ENCODE peak calls at places on chromosomes 2 and 18, in nine cellular contexts. One of them, this sample, is unnamed.

GRCh38 chr2:165440367-165440766 is 29.1 kb upstream of the CSRNP3 start:
- DNase-seq in hypothalamus: no peak
- DNase-seq in CD4-positive, alpha-beta T cell: no peak
- DNase-seq in HuH-7.5: no peak
- DNase-seq in mucosa of gallbladder: no peak
- DNase-seq in CD4-positive, alpha-beta memory T cell: no peak
- DNase-seq in activated CD8-positive, alpha-beta memory T cell treated with anti-CD3 and anti-CD28 coated beads for 24 hours: no peak
- DNase-seq in NCI-H748 treated with DMSO at 0.1 percent for 48 hours: no peak
- DNase-seq in neural crest cell: no peak
- DNase-seq in this sample: no peak

GRCh38 chr18:55588876-55589595 is 1.0 kb upstream of the TCF4 start:
- DNase-seq in hypothalamus: no peak
- DNase-seq in CD4-positive, alpha-beta T cell: no peak
- DNase-seq in HuH-7.5: no peak
- DNase-seq in mucosa of gallbladder: no peak
- DNase-seq in CD4-positive, alpha-beta memory T cell: no peak
- DNase-seq in activated CD8-positive, alpha-beta memory T cell treated with anti-CD3 and anti-CD28 coated beads for 24 hours: no peak
- DNase-seq in NCI-H748 treated with DMSO at 0.1 percent for 48 hours: peak
- DNase-seq in neural crest cell: no peak
- DNase-seq in this sample: no peak

GRCh38 chr2:233845301-233846060 is 8.9 kb downstream of the HJURP start:
- DNase-seq in hypothalamus: no peak
- DNase-seq in CD4-positive, alpha-beta T cell: no peak
- DNase-seq in HuH-7.5: no peak
- DNase-seq in mucosa of gallbladder: no peak
- DNase-seq in CD4-positive, alpha-beta memory T cell: no peak
- DNase-seq in activated CD8-positive, alpha-beta memory T cell treated with anti-CD3 and anti-CD28 coated beads for 24 hours: peak
- DNase-seq in NCI-H748 treated with DMSO at 0.1 percent for 48 hours: no peak
- DNase-seq in neural crest cell: no peak
- DNase-seq in this sample: no peak

GRCh38 chr18:13003466-13003896 is 12.3 kb downstream of the CEP192 start:
- DNase-seq in hypothalamus: no peak
- DNase-seq in CD4-positive, alpha-beta T cell: no peak
- DNase-seq in HuH-7.5: no peak
- DNase-seq in mucosa of gallbladder: peak
- DNase-seq in CD4-positive, alpha-beta memory T cell: no peak
- DNase-seq in activated CD8-positive, alpha-beta memory T cell treated with anti-CD3 and anti-CD28 coated beads for 24 hours: no peak
- DNase-seq in NCI-H748 treated with DMSO at 0.1 percent for 48 hours: no peak
- DNase-seq in neural crest cell: peak
- DNase-seq in this sample: no peak

GRCh38 chr2:181239400-181239799 is 217.8 kb upstream of the ITGA4 start:
- DNase-seq in hypothalamus: no peak
- DNase-seq in CD4-positive, alpha-beta T cell: no peak
- DNase-seq in HuH-7.5: no peak
- DNase-seq in mucosa of gallbladder: no peak
- DNase-seq in CD4-positive, alpha-beta memory T cell: peak
- DNase-seq in activated CD8-positive, alpha-beta memory T cell treated with anti-CD3 and anti-CD28 coated beads for 24 hours: no peak
- DNase-seq in NCI-H748 treated with DMSO at 0.1 percent for 48 hours: no peak
- DNase-seq in neural crest cell: no peak
- DNase-seq in this sample: no peak

GRCh38 chr2:219765236-219765635 is 137.8 kb downstream of the SLC4A3 start:
- DNase-seq in hypothalamus: no peak
- DNase-seq in CD4-positive, alpha-beta T cell: no peak
- DNase-seq in HuH-7.5: no peak
- DNase-seq in mucosa of gallbladder: no peak
- DNase-seq in CD4-positive, alpha-beta memory T cell: no peak
- DNase-seq in activated CD8-positive, alpha-beta memory T cell treated with anti-CD3 and anti-CD28 coated beads for 24 hours: no peak
- DNase-seq in NCI-H748 treated with DMSO at 0.1 percent for 48 hours: no peak
- DNase-seq in neural crest cell: no peak
- DNase-seq in this sample: no peak

GRCh38 chr2:74037379-74037860 is 52.7 kb downstream of the TET3 start:
- DNase-seq in hypothalamus: no peak
- DNase-seq in CD4-positive, alpha-beta T cell: no peak
- DNase-seq in HuH-7.5: no peak
- DNase-seq in mucosa of gallbladder: no peak
- DNase-seq in CD4-positive, alpha-beta memory T cell: no peak
- DNase-seq in activated CD8-positive, alpha-beta memory T cell treated with anti-CD3 and anti-CD28 coated beads for 24 hours: no peak
- DNase-seq in NCI-H748 treated with DMSO at 0.1 percent for 48 hours: no peak
- DNase-seq in neural crest cell: no peak
- DNase-seq in this sample: peak

GRCh38 chr18:58966704-58967103 is 102.0 kb downstream of the ZNF532 start:
- DNase-seq in hypothalamus: no peak
- DNase-seq in CD4-positive, alpha-beta T cell: no peak
- DNase-seq in HuH-7.5: no peak
- DNase-seq in mucosa of gallbladder: no peak
- DNase-seq in CD4-positive, alpha-beta memory T cell: no peak
- DNase-seq in activated CD8-positive, alpha-beta memory T cell treated with anti-CD3 and anti-CD28 coated beads for 24 hours: no peak
- DNase-seq in NCI-H748 treated with DMSO at 0.1 percent for 48 hours: no peak
- DNase-seq in neural crest cell: no peak
- DNase-seq in this sample: no peak

GRCh38 chr2:20501974-20502373 is 55.1 kb downstream of the RHOB start:
- DNase-seq in hypothalamus: no peak
- DNase-seq in CD4-positive, alpha-beta T cell: no peak
- DNase-seq in HuH-7.5: no peak
- DNase-seq in mucosa of gallbladder: no peak
- DNase-seq in CD4-positive, alpha-beta memory T cell: no peak
- DNase-seq in activated CD8-positive, alpha-beta memory T cell treated with anti-CD3 and anti-CD28 coated beads for 24 hours: no peak
- DNase-seq in NCI-H748 treated with DMSO at 0.1 percent for 48 hours: no peak
- DNase-seq in neural crest cell: no peak
- DNase-seq in this sample: no peak

GRCh38 chr2:188811522-188811921 is 162.7 kb upstream of the COL3A1 start:
- DNase-seq in hypothalamus: no peak
- DNase-seq in CD4-positive, alpha-beta T cell: no peak
- DNase-seq in HuH-7.5: no peak
- DNase-seq in mucosa of gallbladder: no peak
- DNase-seq in CD4-positive, alpha-beta memory T cell: no peak
- DNase-seq in activated CD8-positive, alpha-beta memory T cell treated with anti-CD3 and anti-CD28 coated beads for 24 hours: no peak
- DNase-seq in NCI-H748 treated with DMSO at 0.1 percent for 48 hours: no peak
- DNase-seq in neural crest cell: no peak
- DNase-seq in this sample: no peak

GRCh38 chr2:233247744-233248143 is 3.7 kb upstream of the ATG16L1 start:
- DNase-seq in hypothalamus: no peak
- DNase-seq in CD4-positive, alpha-beta T cell: peak
- DNase-seq in HuH-7.5: no peak
- DNase-seq in mucosa of gallbladder: no peak
- DNase-seq in CD4-positive, alpha-beta memory T cell: no peak
- DNase-seq in activated CD8-positive, alpha-beta memory T cell treated with anti-CD3 and anti-CD28 coated beads for 24 hours: no peak
- DNase-seq in NCI-H748 treated with DMSO at 0.1 percent for 48 hours: no peak
- DNase-seq in neural crest cell: no peak
- DNase-seq in this sample: no peak

GRCh38 chr2:21928292-21928691 is 804.5 kb downstream of the TDRD15 start:
- DNase-seq in hypothalamus: no peak
- DNase-seq in CD4-positive, alpha-beta T cell: no peak
- DNase-seq in HuH-7.5: no peak
- DNase-seq in mucosa of gallbladder: no peak
- DNase-seq in CD4-positive, alpha-beta memory T cell: no peak
- DNase-seq in activated CD8-positive, alpha-beta memory T cell treated with anti-CD3 and anti-CD28 coated beads for 24 hours: no peak
- DNase-seq in NCI-H748 treated with DMSO at 0.1 percent for 48 hours: no peak
- DNase-seq in neural crest cell: no peak
- DNase-seq in this sample: no peak

GRCh38 chr2:49271060-49271665 is 116.8 kb upstream of the FSHR start:
- DNase-seq in hypothalamus: no peak
- DNase-seq in CD4-positive, alpha-beta T cell: no peak
- DNase-seq in HuH-7.5: no peak
- DNase-seq in mucosa of gallbladder: no peak
- DNase-seq in CD4-positive, alpha-beta memory T cell: no peak
- DNase-seq in activated CD8-positive, alpha-beta memory T cell treated with anti-CD3 and anti-CD28 coated beads for 24 hours: no peak
- DNase-seq in NCI-H748 treated with DMSO at 0.1 percent for 48 hours: no peak
- DNase-seq in neural crest cell: no peak
- DNase-seq in this sample: no peak

GRCh38 chr2:182432051-182432450 is 5.2 kb upstream of the PDE1A start:
- DNase-seq in hypothalamus: no peak
- DNase-seq in CD4-positive, alpha-beta T cell: no peak
- DNase-seq in HuH-7.5: no peak
- DNase-seq in mucosa of gallbladder: no peak
- DNase-seq in CD4-positive, alpha-beta memory T cell: no peak
- DNase-seq in activated CD8-positive, alpha-beta memory T cell treated with anti-CD3 and anti-CD28 coated beads for 24 hours: no peak
- DNase-seq in NCI-H748 treated with DMSO at 0.1 percent for 48 hours: no peak
- DNase-seq in neural crest cell: no peak
- DNase-seq in this sample: no peak

GRCh38 chr18:10851824-10852225 is 297.5 kb downstream of the PIEZO2 start:
- DNase-seq in hypothalamus: no peak
- DNase-seq in CD4-positive, alpha-beta T cell: no peak
- DNase-seq in HuH-7.5: peak
- DNase-seq in mucosa of gallbladder: no peak
- DNase-seq in CD4-positive, alpha-beta memory T cell: peak
- DNase-seq in activated CD8-positive, alpha-beta memory T cell treated with anti-CD3 and anti-CD28 coated beads for 24 hours: no peak
- DNase-seq in NCI-H748 treated with DMSO at 0.1 percent for 48 hours: peak
- DNase-seq in neural crest cell: no peak
- DNase-seq in this sample: peak

GRCh38 chr18:12828116-12829051 is 55.7 kb downstream of the PTPN2 start:
- DNase-seq in hypothalamus: no peak
- DNase-seq in CD4-positive, alpha-beta T cell: no peak
- DNase-seq in HuH-7.5: no peak
- DNase-seq in mucosa of gallbladder: no peak
- DNase-seq in CD4-positive, alpha-beta memory T cell: no peak
- DNase-seq in activated CD8-positive, alpha-beta memory T cell treated with anti-CD3 and anti-CD28 coated beads for 24 hours: no peak
- DNase-seq in NCI-H748 treated with DMSO at 0.1 percent for 48 hours: no peak
- DNase-seq in neural crest cell: no peak
- DNase-seq in this sample: peak

GRCh38 chr2:43737097-43737854 is 36.6 kb upstream of the DYNC2LI1 start:
- DNase-seq in hypothalamus: no peak
- DNase-seq in CD4-positive, alpha-beta T cell: no peak
- DNase-seq in HuH-7.5: no peak
- DNase-seq in mucosa of gallbladder: peak
- DNase-seq in CD4-positive, alpha-beta memory T cell: no peak
- DNase-seq in activated CD8-positive, alpha-beta memory T cell treated with anti-CD3 and anti-CD28 coated beads for 24 hours: no peak
- DNase-seq in NCI-H748 treated with DMSO at 0.1 percent for 48 hours: no peak
- DNase-seq in neural crest cell: no peak
- DNase-seq in this sample: no peak

GRCh38 chr2:44178950-44179349 is 10.3 kb downstream of the PPM1B start:
- DNase-seq in hypothalamus: no peak
- DNase-seq in CD4-positive, alpha-beta T cell: no peak
- DNase-seq in HuH-7.5: no peak
- DNase-seq in mucosa of gallbladder: no peak
- DNase-seq in CD4-positive, alpha-beta memory T cell: no peak
- DNase-seq in activated CD8-positive, alpha-beta memory T cell treated with anti-CD3 and anti-CD28 coated beads for 24 hours: no peak
- DNase-seq in NCI-H748 treated with DMSO at 0.1 percent for 48 hours: no peak
- DNase-seq in neural crest cell: no peak
- DNase-seq in this sample: no peak

GRCh38 chr18:55912071-55912470 is 324.1 kb upstream of the TCF4 start:
- DNase-seq in hypothalamus: no peak
- DNase-seq in CD4-positive, alpha-beta T cell: no peak
- DNase-seq in HuH-7.5: no peak
- DNase-seq in mucosa of gallbladder: no peak
- DNase-seq in CD4-positive, alpha-beta memory T cell: no peak
- DNase-seq in activated CD8-positive, alpha-beta memory T cell treated with anti-CD3 and anti-CD28 coated beads for 24 hours: no peak
- DNase-seq in NCI-H748 treated with DMSO at 0.1 percent for 48 hours: no peak
- DNase-seq in neural crest cell: no peak
- DNase-seq in this sample: no peak

GRCh38 chr2:26704441-26704977 is 12.0 kb downstream of the KCNK3 start:
- DNase-seq in hypothalamus: no peak
- DNase-seq in CD4-positive, alpha-beta T cell: no peak
- DNase-seq in HuH-7.5: no peak
- DNase-seq in mucosa of gallbladder: no peak
- DNase-seq in CD4-positive, alpha-beta memory T cell: no peak
- DNase-seq in activated CD8-positive, alpha-beta memory T cell treated with anti-CD3 and anti-CD28 coated beads for 24 hours: no peak
- DNase-seq in NCI-H748 treated with DMSO at 0.1 percent for 48 hours: no peak
- DNase-seq in neural crest cell: no peak
- DNase-seq in this sample: no peak

GRCh38 chr18:69484699-69485396 is 84.2 kb downstream of the DOK6 start:
- DNase-seq in hypothalamus: no peak
- DNase-seq in CD4-positive, alpha-beta T cell: no peak
- DNase-seq in HuH-7.5: no peak
- DNase-seq in mucosa of gallbladder: no peak
- DNase-seq in CD4-positive, alpha-beta memory T cell: no peak
- DNase-seq in activated CD8-positive, alpha-beta memory T cell treated with anti-CD3 and anti-CD28 coated beads for 24 hours: no peak
- DNase-seq in NCI-H748 treated with DMSO at 0.1 percent for 48 hours: no peak
- DNase-seq in neural crest cell: no peak
- DNase-seq in this sample: no peak

GRCh38 chr2:236858661-236859060 is 227.0 kb upstream of the COPS8 start:
- DNase-seq in hypothalamus: no peak
- DNase-seq in CD4-positive, alpha-beta T cell: no peak
- DNase-seq in HuH-7.5: no peak
- DNase-seq in mucosa of gallbladder: no peak
- DNase-seq in CD4-positive, alpha-beta memory T cell: no peak
- DNase-seq in activated CD8-positive, alpha-beta memory T cell treated with anti-CD3 and anti-CD28 coated beads for 24 hours: peak
- DNase-seq in NCI-H748 treated with DMSO at 0.1 percent for 48 hours: no peak
- DNase-seq in neural crest cell: no peak
- DNase-seq in this sample: no peak

GRCh38 chr2:96254592-96254991 is 11.2 kb downstream of the TMEM127 start:
- DNase-seq in hypothalamus: no peak
- DNase-seq in CD4-positive, alpha-beta T cell: no peak
- DNase-seq in HuH-7.5: no peak
- DNase-seq in mucosa of gallbladder: no peak
- DNase-seq in CD4-positive, alpha-beta memory T cell: no peak
- DNase-seq in activated CD8-positive, alpha-beta memory T cell treated with anti-CD3 and anti-CD28 coated beads for 24 hours: no peak
- DNase-seq in NCI-H748 treated with DMSO at 0.1 percent for 48 hours: no peak
- DNase-seq in neural crest cell: no peak
- DNase-seq in this sample: no peak

GRCh38 chr2:15298769-15299168 is 262.4 kb downstream of the NBAS start:
- DNase-seq in hypothalamus: no peak
- DNase-seq in CD4-positive, alpha-beta T cell: no peak
- DNase-seq in HuH-7.5: no peak
- DNase-seq in mucosa of gallbladder: no peak
- DNase-seq in CD4-positive, alpha-beta memory T cell: no peak
- DNase-seq in activated CD8-positive, alpha-beta memory T cell treated with anti-CD3 and anti-CD28 coated beads for 24 hours: no peak
- DNase-seq in NCI-H748 treated with DMSO at 0.1 percent for 48 hours: no peak
- DNase-seq in neural crest cell: no peak
- DNase-seq in this sample: no peak

GRCh38 chr2:173456960-173457359 is 102.3 kb downstream of the CDCA7 start:
- DNase-seq in hypothalamus: no peak
- DNase-seq in CD4-positive, alpha-beta T cell: no peak
- DNase-seq in HuH-7.5: no peak
- DNase-seq in mucosa of gallbladder: no peak
- DNase-seq in CD4-positive, alpha-beta memory T cell: no peak
- DNase-seq in activated CD8-positive, alpha-beta memory T cell treated with anti-CD3 and anti-CD28 coated beads for 24 hours: no peak
- DNase-seq in NCI-H748 treated with DMSO at 0.1 percent for 48 hours: no peak
- DNase-seq in neural crest cell: no peak
- DNase-seq in this sample: no peak

GRCh38 chr2:59303272-59303671 is 1062.1 kb upstream of the FANCL start:
- DNase-seq in hypothalamus: no peak
- DNase-seq in CD4-positive, alpha-beta T cell: no peak
- DNase-seq in HuH-7.5: no peak
- DNase-seq in mucosa of gallbladder: no peak
- DNase-seq in CD4-positive, alpha-beta memory T cell: no peak
- DNase-seq in activated CD8-positive, alpha-beta memory T cell treated with anti-CD3 and anti-CD28 coated beads for 24 hours: no peak
- DNase-seq in NCI-H748 treated with DMSO at 0.1 percent for 48 hours: no peak
- DNase-seq in neural crest cell: no peak
- DNase-seq in this sample: no peak

GRCh38 chr18:64929026-64929425 is 780.1 kb upstream of the LINC00305 start:
- DNase-seq in hypothalamus: no peak
- DNase-seq in CD4-positive, alpha-beta T cell: no peak
- DNase-seq in HuH-7.5: no peak
- DNase-seq in mucosa of gallbladder: no peak
- DNase-seq in CD4-positive, alpha-beta memory T cell: no peak
- DNase-seq in activated CD8-positive, alpha-beta memory T cell treated with anti-CD3 and anti-CD28 coated beads for 24 hours: no peak
- DNase-seq in NCI-H748 treated with DMSO at 0.1 percent for 48 hours: no peak
- DNase-seq in neural crest cell: no peak
- DNase-seq in this sample: no peak

GRCh38 chr2:11534078-11534745 is 367 bp downstream of the GREB1 start:
- DNase-seq in hypothalamus: no peak
- DNase-seq in CD4-positive, alpha-beta T cell: no peak
- DNase-seq in HuH-7.5: no peak
- DNase-seq in mucosa of gallbladder: no peak
- DNase-seq in CD4-positive, alpha-beta memory T cell: no peak
- DNase-seq in activated CD8-positive, alpha-beta memory T cell treated with anti-CD3 and anti-CD28 coated beads for 24 hours: no peak
- DNase-seq in NCI-H748 treated with DMSO at 0.1 percent for 48 hours: no peak
- DNase-seq in neural crest cell: no peak
- DNase-seq in this sample: no peak

GRCh38 chr2:67500541-67500940 is 103.4 kb downstream of the ETAA1 start:
- DNase-seq in hypothalamus: no peak
- DNase-seq in CD4-positive, alpha-beta T cell: no peak
- DNase-seq in HuH-7.5: no peak
- DNase-seq in mucosa of gallbladder: no peak
- DNase-seq in CD4-positive, alpha-beta memory T cell: no peak
- DNase-seq in activated CD8-positive, alpha-beta memory T cell treated with anti-CD3 and anti-CD28 coated beads for 24 hours: no peak
- DNase-seq in NCI-H748 treated with DMSO at 0.1 percent for 48 hours: no peak
- DNase-seq in neural crest cell: no peak
- DNase-seq in this sample: no peak